ENCODE peak calls at places on chromosomes 13 and 19, in five cellular contexts. V, I, M, W and Z are unnamed samples.

GRCh38 chr13:32255744-32256120 is 59.4 kb downstream of the ZAR1L start:
- DNase-seq in I (peak), W (no peak), V (no peak), M (no peak), Z (peak)

GRCh38 chr13:29230446-29230845 is 365.0 kb downstream of the SLC7A1 start:
- DNase-seq in V (no peak), I (no peak), W (no peak), M (no peak), Z (no peak)

GRCh38 chr13:97445504-97446187 is 11.7 kb downstream of the RAP2A start:
- DNase-seq in M (no peak), V (no peak), I (no peak), W (no peak), Z (no peak)

GRCh38 chr19:21022996-21023395 is 2.5 kb downstream of the ZNF430 start:
- DNase-seq in V (no peak), I (peak), M (no peak), W (no peak), Z (peak)

GRCh38 chr13:31859546-31859945 is 120.2 kb downstream of the RXFP2 start:
- DNase-seq in M (no peak), I (no peak), W (no peak), V (no peak), Z (no peak)

GRCh38 chr19:54341295-54341694 is 2.3 kb upstream of the LILRA4 start:
- DNase-seq in W (no peak), I (no peak), M (no peak), V (no peak), Z (no peak)

GRCh38 chr19:40150170-40150569 is 41.1 kb upstream of the MAP3K10 start:
- DNase-seq in I (peak), W (no peak), M (peak), V (peak), Z (peak)

GRCh38 chr19:37654525-37654832 is 786 bp downstream of the ZFP30 start:
- DNase-seq in M (no peak), V (no peak), I (peak), W (no peak), Z (peak)

GRCh38 chr19:41918653-41919244 is 9.5 kb downstream of the ERFL start:
- DNase-seq in M (no peak), W (no peak), V (no peak), I (no peak), Z (no peak)

GRCh38 chr13:23570931-23571330 is 719 bp downstream of the TNFRSF19 start:
- DNase-seq in V (no peak), W (no peak), M (no peak), I (peak), Z (peak)

GRCh38 chr19:43395561-43395960 is 19.1 kb upstream of the TEX101 start:
- DNase-seq in V (no peak), W (no peak), I (no peak), M (peak), Z (no peak)

GRCh38 chr13:38752726-38753125 is 65.8 kb downstream of the FREM2 start:
- DNase-seq in V (no peak), I (no peak), M (no peak), W (no peak), Z (no peak)

GRCh38 chr19:55618426-55618825 is 5.9 kb downstream of the ZNF784 start:
- DNase-seq in V (no peak), M (no peak), I (no peak), W (no peak), Z (no peak)

GRCh38 chr13:110914293-110915056 is 394 bp downstream of the ANKRD10 start:
- DNase-seq in W (peak), V (peak), I (peak), M (peak), Z (peak)

DNA sequence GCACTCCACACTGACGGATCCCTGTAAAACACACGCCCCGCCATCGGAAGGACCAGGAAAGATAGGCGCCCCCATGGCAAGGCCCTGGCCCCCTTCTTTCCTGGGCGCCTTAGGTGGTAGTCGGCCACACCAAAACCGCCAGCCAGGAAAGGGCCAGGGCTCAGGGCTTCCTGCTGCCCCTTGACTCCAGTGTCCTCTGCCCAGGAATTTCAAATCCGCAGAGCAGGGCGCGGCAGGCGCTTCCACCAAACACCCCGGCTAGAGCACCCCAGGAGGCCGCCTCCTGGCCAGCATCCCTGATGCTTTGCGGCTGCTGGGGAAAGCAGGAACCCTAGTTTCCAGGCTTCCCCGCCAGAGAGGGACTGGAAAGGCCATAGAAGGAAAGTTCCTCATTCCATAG is 57.5 kb downstream of the ZNF726 start:
- DNase-seq in W (no peak), I (no peak), M (no peak), V (no peak), Z (no peak)
- TF ChIP-seq CTCF in W (no peak), I (no peak), M (no peak), V (no peak), Z (no peak)

GRCh38 chr13:34176636-34177035 is 358.7 kb downstream of the RFC3 start:
- DNase-seq in V (no peak), I (no peak), W (no peak), M (no peak), Z (no peak)

GRCh38 chr13:34166406-34166805 is 348.5 kb downstream of the RFC3 start:
- DNase-seq in M (no peak), V (no peak), W (no peak), I (no peak), Z (no peak)

GRCh38 chr13:34174671-34175145 is 356.8 kb downstream of the RFC3 start:
- DNase-seq in M (no peak), W (no peak), V (no peak), I (peak), Z (peak)

GRCh38 chr13:34172048-34172447 is 354.1 kb downstream of the RFC3 start:
- DNase-seq in W (no peak), M (no peak), V (no peak), I (no peak), Z (no peak)
- H3K4me3 ChIP-seq in W (no peak), M (no peak), V (no peak), I (no peak), Z (no peak)

DNA sequence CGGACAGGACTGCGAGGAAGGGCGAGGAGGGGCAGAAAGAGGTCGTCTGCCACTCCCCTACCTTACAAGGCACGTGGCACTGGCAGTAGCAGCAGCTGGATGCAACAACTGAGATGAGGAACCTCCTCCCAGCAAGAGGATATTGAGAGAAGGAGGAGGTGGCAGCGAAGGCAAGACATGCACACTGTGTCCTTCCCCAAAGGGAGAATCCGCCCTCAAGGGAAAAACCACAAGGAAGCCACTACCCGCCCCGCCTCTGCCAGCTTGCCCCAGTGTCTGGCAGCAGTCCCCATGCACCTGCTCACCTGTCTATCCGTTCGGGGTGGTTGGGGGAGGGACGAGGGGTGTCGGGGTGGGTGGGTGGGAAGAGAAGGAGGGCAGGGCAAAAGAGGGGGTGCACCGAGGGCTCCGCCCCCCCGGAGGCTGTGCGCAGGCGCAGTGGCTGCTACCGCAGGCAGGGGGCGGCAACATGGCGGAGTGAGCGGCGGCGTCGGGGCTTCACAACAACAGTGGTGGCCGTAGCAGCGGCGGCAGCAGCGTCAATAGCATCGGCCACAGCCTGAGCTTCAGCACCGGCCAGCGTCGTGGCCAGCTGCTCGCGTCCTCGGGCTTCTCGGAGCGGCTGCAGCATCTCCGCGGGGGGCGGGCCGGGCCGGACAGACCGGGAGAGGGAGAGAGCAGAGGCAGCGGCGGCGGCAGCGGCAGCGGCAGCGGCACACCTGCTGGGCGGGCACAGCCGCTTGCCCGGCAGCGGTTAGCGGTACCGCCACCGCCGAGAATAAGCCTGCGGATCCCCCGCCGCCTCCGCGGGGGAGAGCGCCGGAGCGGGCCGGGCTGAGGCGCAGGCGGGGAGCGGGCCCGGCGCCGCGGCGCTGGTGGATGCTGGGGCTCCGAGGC is at the start of gene NBEA:
- DNase-seq in I (peak), V (peak), W (peak), M (peak), Z (peak)
- TF ChIP-seq CTCF in I (no peak), V (no peak), W (peak), M (no peak), Z (no peak)

GRCh38 chr19:6768236-6768785 is 1.1 kb upstream of the SH2D3A start:
- DNase-seq in M (no peak), W (no peak), I (no peak), V (no peak), Z (no peak)
- H3K4me3 ChIP-seq in M (no peak), W (no peak), I (no peak), V (peak), Z (no peak)

GRCh38 chr19:30733826-30734550 is 361.8 kb downstream of the ZNF536 start:
- DNase-seq in W (peak), I (no peak), M (no peak), V (no peak), Z (no peak)
- TF ChIP-seq CTCF in W (no peak), I (no peak), M (no peak), V (no peak), Z (no peak)

DNA sequence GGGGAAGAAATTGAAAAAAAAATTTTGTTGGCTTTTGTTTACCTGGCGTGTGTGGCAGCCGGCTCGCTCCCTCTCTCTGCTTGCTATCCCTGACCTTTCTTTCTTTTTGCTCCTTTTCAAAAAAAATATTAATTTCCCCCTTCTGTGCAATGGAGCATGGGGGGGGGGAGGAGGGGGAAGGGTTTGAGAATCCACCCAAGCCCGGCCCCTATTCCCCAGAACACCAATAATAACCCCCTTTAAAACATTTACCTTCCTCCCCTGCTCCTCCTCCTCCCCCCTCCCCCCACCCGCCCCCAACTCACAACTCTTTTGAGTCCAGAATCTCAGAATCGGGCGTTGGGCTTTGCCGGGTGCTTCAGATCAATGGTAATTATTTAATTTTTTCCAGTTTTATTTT is 28.4 kb downstream of the NFIX start:
- DNase-seq in V (no peak), M (no peak), I (no peak), W (no peak), Z (peak)
- H3K4me3 ChIP-seq in V (peak), M (no peak), I (peak), W (peak), Z (peak)

GRCh38 chr13:80227645-80228044 is 113.3 kb downstream of the SPRY2 start:
- DNase-seq in V (no peak), M (no peak), I (no peak), W (no peak), Z (no peak)
- TF ChIP-seq CTCF in V (no peak), M (no peak), I (no peak), W (no peak), Z (no peak)

GRCh38 chr19:45244133-45244532 is 1.1 kb downstream of the EXOC3L2 start:
- DNase-seq in V (no peak), I (no peak), W (no peak), M (no peak), Z (no peak)
- H3K4me3 ChIP-seq in V (no peak), I (no peak), W (no peak), M (no peak), Z (no peak)

GRCh38 chr13:45496942-45497341 is 32.2 kb downstream of the COG3 start:
- DNase-seq in V (no peak), I (no peak), M (no peak), W (no peak), Z (no peak)

GRCh38 chr13:45490068-45490467 is 25.3 kb downstream of the COG3 start:
- DNase-seq in I (no peak), W (no peak), V (no peak), M (no peak), Z (no peak)

GRCh38 chr13:45492538-45492937 is 27.8 kb downstream of the COG3 start:
- DNase-seq in M (no peak), I (peak), V (no peak), W (no peak), Z (peak)
- TF ChIP-seq CTCF in M (no peak), I (no peak), V (no peak), W (no peak), Z (no peak)

GRCh38 chr19:16372065-16372915 is 47.7 kb downstream of the KLF2 start:
- DNase-seq in I (no peak), M (no peak), V (no peak), W (no peak), Z (no peak)
- H3K4me3 ChIP-seq in I (no peak), M (no peak), V (no peak), W (no peak), Z (no peak)